ENCODE peak calls at places on chromosomes 12 and 14, in seven cellular contexts. One of them, this sample, is unnamed.

GRCh38 chr12:6267007-6267721 is 43.3 kb upstream of the PLEKHG6 start:
- DNase-seq in left lung: no peak
- DNase-seq in Right ventricle myocardium superior: no peak
- DNase-seq in stimulated activated CD4-positive, alpha-beta T cell treated with anti-CD3 and anti-CD28 coated beads, Interleukin-4, amount 100 ng/mL, for 48 hours: peak
- DNase-seq in left ventricle myocardium superior: no peak
- DNase-seq in glutamatergic neuron: no peak
- DNase-seq in posterior cingulate gyrus: peak
- DNase-seq in this sample: no peak

GRCh38 chr14:79197516-79197915 is 1013.8 kb downstream of the DIO2 start:
- DNase-seq in posterior cingulate gyrus: no peak
- DNase-seq in glutamatergic neuron: no peak
- DNase-seq in Right ventricle myocardium superior: no peak
- DNase-seq in left ventricle myocardium superior: no peak
- DNase-seq in stimulated activated CD4-positive, alpha-beta T cell treated with anti-CD3 and anti-CD28 coated beads, Interleukin-4, amount 100 ng/mL, for 48 hours: no peak
- DNase-seq in left lung: no peak
- DNase-seq in this sample: no peak

GRCh38 chr12:26621932-26622331 is 211.1 kb downstream of the ITPR2 start:
- DNase-seq in left lung: no peak
- DNase-seq in stimulated activated CD4-positive, alpha-beta T cell treated with anti-CD3 and anti-CD28 coated beads, Interleukin-4, amount 100 ng/mL, for 48 hours: no peak
- DNase-seq in Right ventricle myocardium superior: no peak
- DNase-seq in posterior cingulate gyrus: no peak
- DNase-seq in left ventricle myocardium superior: no peak
- DNase-seq in glutamatergic neuron: no peak
- DNase-seq in this sample: no peak

GRCh38 chr14:92154283-92154942 is 32.6 kb downstream of the CPSF2 start:
- DNase-seq in posterior cingulate gyrus: no peak
- DNase-seq in stimulated activated CD4-positive, alpha-beta T cell treated with anti-CD3 and anti-CD28 coated beads, Interleukin-4, amount 100 ng/mL, for 48 hours: no peak
- DNase-seq in left ventricle myocardium superior: no peak
- DNase-seq in left lung: no peak
- DNase-seq in glutamatergic neuron: no peak
- DNase-seq in Right ventricle myocardium superior: no peak
- DNase-seq in this sample: no peak

GRCh38 chr14:68791078-68791983 is 1.5 kb downstream of the ZFP36L1 start:
- DNase-seq in Right ventricle myocardium superior: no peak
- DNase-seq in left lung: no peak
- DNase-seq in left ventricle myocardium superior: peak
- DNase-seq in glutamatergic neuron: peak
- DNase-seq in stimulated activated CD4-positive, alpha-beta T cell treated with anti-CD3 and anti-CD28 coated beads, Interleukin-4, amount 100 ng/mL, for 48 hours: no peak
- DNase-seq in posterior cingulate gyrus: peak
- DNase-seq in this sample: no peak

GRCh38 chr14:55458800-55459577 is 18.6 kb upstream of the TBPL2 start:
- DNase-seq in stimulated activated CD4-positive, alpha-beta T cell treated with anti-CD3 and anti-CD28 coated beads, Interleukin-4, amount 100 ng/mL, for 48 hours: no peak
- DNase-seq in Right ventricle myocardium superior: no peak
- DNase-seq in left ventricle myocardium superior: no peak
- DNase-seq in posterior cingulate gyrus: no peak
- DNase-seq in left lung: no peak
- DNase-seq in glutamatergic neuron: no peak
- DNase-seq in this sample: no peak

GRCh38 chr14:104149617-104150141 is 11.3 kb downstream of the KIF26A start:
- DNase-seq in left lung: peak
- DNase-seq in left ventricle myocardium superior: peak
- DNase-seq in Right ventricle myocardium superior: peak
- DNase-seq in posterior cingulate gyrus: peak
- DNase-seq in glutamatergic neuron: peak
- DNase-seq in stimulated activated CD4-positive, alpha-beta T cell treated with anti-CD3 and anti-CD28 coated beads, Interleukin-4, amount 100 ng/mL, for 48 hours: no peak
- DNase-seq in this sample: peak

GRCh38 chr14:96582641-96582980 is 80.4 kb downstream of the PAPOLA start:
- DNase-seq in glutamatergic neuron: no peak
- DNase-seq in left ventricle myocardium superior: no peak
- DNase-seq in posterior cingulate gyrus: no peak
- DNase-seq in left lung: no peak
- DNase-seq in stimulated activated CD4-positive, alpha-beta T cell treated with anti-CD3 and anti-CD28 coated beads, Interleukin-4, amount 100 ng/mL, for 48 hours: no peak
- DNase-seq in Right ventricle myocardium superior: no peak
- DNase-seq in this sample: no peak

GRCh38 chr14:77161011-77161410 is 19.4 kb upstream of the ZDHHC22 start:
- DNase-seq in left lung: no peak
- DNase-seq in glutamatergic neuron: no peak
- DNase-seq in stimulated activated CD4-positive, alpha-beta T cell treated with anti-CD3 and anti-CD28 coated beads, Interleukin-4, amount 100 ng/mL, for 48 hours: no peak
- DNase-seq in left ventricle myocardium superior: no peak
- DNase-seq in posterior cingulate gyrus: no peak
- DNase-seq in Right ventricle myocardium superior: no peak
- DNase-seq in this sample: no peak

GRCh38 chr14:75946785-75947184 is 35.0 kb downstream of the TGFB3 start:
- DNase-seq in stimulated activated CD4-positive, alpha-beta T cell treated with anti-CD3 and anti-CD28 coated beads, Interleukin-4, amount 100 ng/mL, for 48 hours: no peak
- DNase-seq in Right ventricle myocardium superior: no peak
- DNase-seq in glutamatergic neuron: no peak
- DNase-seq in left ventricle myocardium superior: no peak
- DNase-seq in posterior cingulate gyrus: no peak
- DNase-seq in left lung: no peak
- DNase-seq in this sample: no peak

GRCh38 chr12:27236498-27236897 is 7.6 kb upstream of the STK38L start:
- DNase-seq in posterior cingulate gyrus: no peak
- DNase-seq in glutamatergic neuron: no peak
- DNase-seq in left ventricle myocardium superior: no peak
- DNase-seq in left lung: no peak
- DNase-seq in Right ventricle myocardium superior: no peak
- DNase-seq in stimulated activated CD4-positive, alpha-beta T cell treated with anti-CD3 and anti-CD28 coated beads, Interleukin-4, amount 100 ng/mL, for 48 hours: no peak
- DNase-seq in this sample: no peak

GRCh38 chr12:107774349-107775029 is at the start of gene ASCL4:
- DNase-seq in stimulated activated CD4-positive, alpha-beta T cell treated with anti-CD3 and anti-CD28 coated beads, Interleukin-4, amount 100 ng/mL, for 48 hours: no peak
- DNase-seq in Right ventricle myocardium superior: no peak
- DNase-seq in posterior cingulate gyrus: no peak
- DNase-seq in glutamatergic neuron: no peak
- DNase-seq in left ventricle myocardium superior: no peak
- DNase-seq in left lung: no peak
- DNase-seq in this sample: no peak

GRCh38 chr12:25458047-25458552 is 95.0 kb downstream of the LMNTD1 start:
- DNase-seq in glutamatergic neuron: no peak
- DNase-seq in stimulated activated CD4-positive, alpha-beta T cell treated with anti-CD3 and anti-CD28 coated beads, Interleukin-4, amount 100 ng/mL, for 48 hours: no peak
- DNase-seq in left lung: no peak
- DNase-seq in posterior cingulate gyrus: no peak
- DNase-seq in Right ventricle myocardium superior: no peak
- DNase-seq in left ventricle myocardium superior: no peak
- DNase-seq in this sample: no peak

GRCh38 chr14:58104808-58105207 is 47.2 kb downstream of the ARMH4 start:
- DNase-seq in stimulated activated CD4-positive, alpha-beta T cell treated with anti-CD3 and anti-CD28 coated beads, Interleukin-4, amount 100 ng/mL, for 48 hours: no peak
- DNase-seq in left lung: no peak
- DNase-seq in glutamatergic neuron: no peak
- DNase-seq in posterior cingulate gyrus: no peak
- DNase-seq in left ventricle myocardium superior: no peak
- DNase-seq in Right ventricle myocardium superior: no peak
- DNase-seq in this sample: no peak